ENCODE peak calls at places on chromosomes 1 and 21, in nine cellular contexts. One of them, this sample, is unnamed.

GRCh38 chr1:43653339-43653738 is 3.4 kb downstream of the KDM4A start:
- DNase-seq in body of pancreas: no peak
- DNase-seq in effector memory CD4-positive, alpha-beta T cell: no peak
- DNase-seq in OCI-LY7: peak; percentile 44
- DNase-seq in upper lobe of right lung: no peak
- DNase-seq in tibial nerve: no peak
- DNase-seq in fibroblast of lung: peak; percentile 23
- DNase-seq in RWPE1: no peak
- DNase-seq in pancreas: no peak
- DNase-seq in this sample: no peak

GRCh38 chr1:18939398-18940302 is 16.8 kb downstream of the IFFO2 start:
- DNase-seq in body of pancreas: no peak
- DNase-seq in effector memory CD4-positive, alpha-beta T cell: no peak
- DNase-seq in OCI-LY7: no peak
- DNase-seq in upper lobe of right lung: no peak
- DNase-seq in tibial nerve: no peak
- DNase-seq in fibroblast of lung: no peak
- DNase-seq in RWPE1: peak; percentile 75
- DNase-seq in pancreas: no peak
- DNase-seq in this sample: no peak

GRCh38 chr1:204980870-204981405 is 62.1 kb upstream of the CNTN2 start:
- DNase-seq in body of pancreas: no peak
- DNase-seq in effector memory CD4-positive, alpha-beta T cell: no peak
- DNase-seq in OCI-LY7: no peak
- DNase-seq in upper lobe of right lung: no peak
- DNase-seq in tibial nerve: no peak
- DNase-seq in fibroblast of lung: no peak
- DNase-seq in RWPE1: no peak
- DNase-seq in pancreas: no peak
- DNase-seq in this sample: no peak

GRCh38 chr1:171403396-171403795 is 81.9 kb upstream of the PRRC2C start:
- DNase-seq in body of pancreas: no peak
- DNase-seq in effector memory CD4-positive, alpha-beta T cell: no peak
- DNase-seq in OCI-LY7: no peak
- DNase-seq in upper lobe of right lung: no peak
- DNase-seq in tibial nerve: no peak
- DNase-seq in fibroblast of lung: no peak
- DNase-seq in RWPE1: no peak
- DNase-seq in pancreas: no peak
- DNase-seq in this sample: no peak

GRCh38 chr1:176904057-176904815 is 260.3 kb downstream of the ASTN1 start:
- DNase-seq in body of pancreas: no peak
- DNase-seq in effector memory CD4-positive, alpha-beta T cell: no peak
- DNase-seq in OCI-LY7: no peak
- DNase-seq in upper lobe of right lung: no peak
- DNase-seq in tibial nerve: no peak
- DNase-seq in fibroblast of lung: no peak
- DNase-seq in RWPE1: no peak
- DNase-seq in pancreas: no peak
- DNase-seq in this sample: no peak

GRCh38 chr1:220281159-220281574 is 8.9 kb upstream of the RAB3GAP2 start:
- DNase-seq in body of pancreas: no peak
- DNase-seq in effector memory CD4-positive, alpha-beta T cell: no peak
- DNase-seq in OCI-LY7: no peak
- DNase-seq in upper lobe of right lung: no peak
- DNase-seq in tibial nerve: no peak
- DNase-seq in fibroblast of lung: peak; percentile 62
- DNase-seq in RWPE1: peak; percentile 50
- DNase-seq in pancreas: no peak
- DNase-seq in this sample: no peak

GRCh38 chr1:210633636-210634035 is 304.9 kb downstream of the HHAT start:
- DNase-seq in body of pancreas: no peak
- DNase-seq in effector memory CD4-positive, alpha-beta T cell: no peak
- DNase-seq in OCI-LY7: no peak
- DNase-seq in upper lobe of right lung: no peak
- DNase-seq in tibial nerve: no peak
- DNase-seq in fibroblast of lung: no peak
- DNase-seq in RWPE1: no peak
- DNase-seq in pancreas: no peak
- DNase-seq in this sample: no peak

GRCh38 chr1:31299365-31299764 is 2.5 kb downstream of the ZCCHC17 start:
- DNase-seq in body of pancreas: no peak
- DNase-seq in effector memory CD4-positive, alpha-beta T cell: no peak
- DNase-seq in OCI-LY7: no peak
- DNase-seq in upper lobe of right lung: no peak
- DNase-seq in tibial nerve: no peak
- DNase-seq in fibroblast of lung: peak; percentile 6
- DNase-seq in RWPE1: peak; percentile 23
- DNase-seq in pancreas: no peak
- DNase-seq in this sample: no peak

GRCh38 chr1:167083066-167083682 is 7.0 kb downstream of the GPA33 start:
- DNase-seq in body of pancreas: peak; percentile 26
- DNase-seq in effector memory CD4-positive, alpha-beta T cell: no peak
- DNase-seq in OCI-LY7: no peak
- DNase-seq in upper lobe of right lung: no peak
- DNase-seq in tibial nerve: no peak
- DNase-seq in fibroblast of lung: no peak
- DNase-seq in RWPE1: no peak
- DNase-seq in pancreas: no peak
- DNase-seq in this sample: no peak

GRCh38 chr1:3472906-3473305 is 18.4 kb downstream of the ARHGEF16 start:
- DNase-seq in body of pancreas: no peak
- DNase-seq in effector memory CD4-positive, alpha-beta T cell: no peak
- DNase-seq in OCI-LY7: no peak
- DNase-seq in upper lobe of right lung: no peak
- DNase-seq in tibial nerve: no peak
- DNase-seq in fibroblast of lung: no peak
- DNase-seq in RWPE1: no peak
- DNase-seq in pancreas: no peak
- DNase-seq in this sample: no peak

GRCh38 chr1:52727114-52727586 is 897 bp downstream of the ZYG11B start:
- DNase-seq in body of pancreas: no peak
- DNase-seq in effector memory CD4-positive, alpha-beta T cell: no peak
- DNase-seq in OCI-LY7: peak; percentile 12
- DNase-seq in upper lobe of right lung: no peak
- DNase-seq in tibial nerve: no peak
- DNase-seq in fibroblast of lung: no peak
- DNase-seq in RWPE1: no peak
- DNase-seq in pancreas: no peak
- DNase-seq in this sample: no peak

GRCh38 chr1:51679435-51679834 is 62.5 kb downstream of the OSBPL9 start:
- DNase-seq in body of pancreas: no peak
- DNase-seq in effector memory CD4-positive, alpha-beta T cell: no peak
- DNase-seq in OCI-LY7: no peak
- DNase-seq in upper lobe of right lung: no peak
- DNase-seq in tibial nerve: no peak
- DNase-seq in fibroblast of lung: no peak
- DNase-seq in RWPE1: peak; percentile 50
- DNase-seq in pancreas: no peak
- DNase-seq in this sample: no peak

DNA sequence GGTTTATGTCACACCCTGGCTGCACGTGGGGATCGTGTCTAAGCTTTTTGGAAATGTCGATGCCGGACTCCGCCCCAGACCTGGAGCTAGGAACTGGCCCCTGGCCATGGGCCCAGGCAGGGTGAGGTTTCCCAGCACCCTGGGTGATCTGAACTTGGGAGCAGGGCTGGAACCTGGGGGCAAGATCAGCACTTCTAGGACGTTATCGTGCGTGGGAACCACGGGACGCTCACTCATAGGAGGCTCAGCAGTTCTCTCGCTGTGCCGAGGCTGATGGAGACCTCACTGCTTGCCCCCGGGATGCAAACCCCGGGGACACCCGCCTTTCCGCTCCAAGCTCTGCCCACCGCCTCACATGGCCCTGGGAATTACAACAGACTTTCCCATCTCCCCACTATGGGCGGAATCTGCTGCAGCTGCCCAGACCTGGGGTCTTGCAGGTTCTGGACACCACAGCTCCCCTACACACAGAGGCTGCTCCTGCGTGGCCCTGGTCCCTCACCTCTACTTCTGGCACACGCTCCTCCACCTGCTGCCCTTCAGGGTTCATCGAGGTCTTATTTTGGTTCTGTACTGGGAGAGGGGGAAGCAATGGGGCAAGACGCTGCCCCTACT is 35.9 kb downstream of the COL18A1 start:
- DNase-seq in body of pancreas: no peak
- DNase-seq in effector memory CD4-positive, alpha-beta T cell: no peak
- DNase-seq in OCI-LY7: no peak
- DNase-seq in upper lobe of right lung: no peak
- DNase-seq in tibial nerve: no peak
- DNase-seq in fibroblast of lung: no peak
- DNase-seq in RWPE1: no peak
- DNase-seq in pancreas: no peak
- DNase-seq in this sample: no peak
- H3K27ac ChIP-seq in body of pancreas: no peak overlapping the region
- H3K27ac ChIP-seq in effector memory CD4-positive, alpha-beta T cell: no peak overlapping the region
- H3K27ac ChIP-seq in OCI-LY7: no peak overlapping the region
- H3K27ac ChIP-seq in upper lobe of right lung: no peak overlapping the region
- H3K27ac ChIP-seq in tibial nerve: no peak overlapping the region
- H3K27ac ChIP-seq in fibroblast of lung: no peak overlapping the region
- H3K27ac ChIP-seq in RWPE1: no peak overlapping the region
- H3K27ac ChIP-seq in pancreas: no peak overlapping the region
- H3K27ac ChIP-seq in this sample: no peak overlapping the region

GRCh38 chr1:145995964-145996432 is 381 bp downstream of the TXNIP start:
- DNase-seq in body of pancreas: no peak
- DNase-seq in effector memory CD4-positive, alpha-beta T cell: no peak
- DNase-seq in OCI-LY7: no peak
- DNase-seq in upper lobe of right lung: no peak
- DNase-seq in tibial nerve: no peak
- DNase-seq in fibroblast of lung: no peak
- DNase-seq in RWPE1: no peak
- DNase-seq in pancreas: peak; percentile 54
- DNase-seq in this sample: no peak
- H3K27ac ChIP-seq in body of pancreas: peak overlapping the region; percentile 94
- H3K27ac ChIP-seq in effector memory CD4-positive, alpha-beta T cell: peak overlapping the region; percentile 96
- H3K27ac ChIP-seq in OCI-LY7: peak overlapping the region; percentile 81
- H3K27ac ChIP-seq in upper lobe of right lung: peak overlapping the region; percentile 99
- H3K27ac ChIP-seq in tibial nerve: peak overlapping the region; percentile 97
- H3K27ac ChIP-seq in fibroblast of lung: peak overlapping the region; percentile 47
- H3K27ac ChIP-seq in RWPE1: peak overlapping the region; percentile 92
- H3K27ac ChIP-seq in pancreas: peak overlapping the region; percentile 88
- H3K27ac ChIP-seq in this sample: peak overlapping the region; percentile 96

DNA sequence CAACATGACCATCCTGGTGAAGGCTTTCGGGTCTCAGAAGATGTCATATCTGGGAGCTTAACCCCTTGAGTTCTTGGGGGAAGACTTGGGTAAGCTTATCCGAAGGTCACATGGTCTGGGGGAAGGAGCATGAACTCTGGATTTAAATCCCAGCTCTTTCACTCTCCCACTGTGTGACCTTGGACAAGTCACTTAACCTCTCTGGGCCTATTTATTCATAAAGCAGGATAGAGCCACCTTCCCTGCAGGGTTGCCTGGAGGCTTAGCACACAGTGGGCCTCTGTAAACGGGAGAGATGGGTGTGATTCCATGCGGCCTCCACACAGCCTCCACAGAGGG is 8.2 kb upstream of the ARHGEF10L start:
- DNase-seq in body of pancreas: no peak
- DNase-seq in effector memory CD4-positive, alpha-beta T cell: no peak
- DNase-seq in OCI-LY7: no peak
- DNase-seq in upper lobe of right lung: no peak
- DNase-seq in tibial nerve: no peak
- DNase-seq in fibroblast of lung: no peak
- DNase-seq in RWPE1: no peak
- DNase-seq in pancreas: no peak
- DNase-seq in this sample: no peak
- H3K27ac ChIP-seq in body of pancreas: peak overlapping the region; percentile 84
- H3K27ac ChIP-seq in effector memory CD4-positive, alpha-beta T cell: no peak overlapping the region
- H3K27ac ChIP-seq in OCI-LY7: no peak overlapping the region
- H3K27ac ChIP-seq in upper lobe of right lung: no peak overlapping the region
- H3K27ac ChIP-seq in tibial nerve: peak overlapping the region; percentile 84
- H3K27ac ChIP-seq in fibroblast of lung: no peak overlapping the region
- H3K27ac ChIP-seq in RWPE1: no peak overlapping the region
- H3K27ac ChIP-seq in pancreas: peak overlapping the region; percentile 33
- H3K27ac ChIP-seq in this sample: peak overlapping the region; percentile 65

DNA sequence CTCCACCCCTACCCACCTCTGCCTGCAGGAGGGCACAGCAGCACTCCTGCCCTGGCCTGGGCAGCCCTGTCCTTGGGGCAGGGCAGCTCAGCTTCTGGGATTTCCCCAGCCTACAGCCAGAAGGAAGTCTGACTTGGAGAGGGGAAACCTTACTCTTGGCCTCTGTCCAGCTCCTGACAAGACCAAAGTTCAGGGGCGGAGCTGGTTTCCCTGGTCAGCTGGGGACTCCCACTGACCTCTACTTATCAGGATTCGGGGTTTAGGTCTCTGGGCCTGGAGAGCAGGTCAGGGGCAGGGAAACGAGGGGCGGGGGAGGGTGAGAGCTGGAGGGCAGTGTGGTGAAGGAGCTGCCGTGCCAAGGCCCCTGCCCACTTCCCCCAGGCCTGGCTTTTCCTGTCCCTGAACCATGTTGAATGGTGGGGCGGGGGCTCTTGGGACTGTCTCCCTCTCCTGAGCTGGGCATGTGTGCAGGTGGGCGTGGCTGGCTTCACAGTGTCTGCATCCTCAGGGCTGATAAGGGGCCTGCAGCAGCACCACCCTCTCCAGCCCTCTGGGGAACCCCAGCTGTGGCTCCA is 16.8 kb upstream of the ETV3 start:
- DNase-seq in body of pancreas: peak; percentile 86
- DNase-seq in effector memory CD4-positive, alpha-beta T cell: no peak
- DNase-seq in OCI-LY7: no peak
- DNase-seq in upper lobe of right lung: peak; percentile 72
- DNase-seq in tibial nerve: peak; percentile 47
- DNase-seq in fibroblast of lung: peak; percentile 41
- DNase-seq in RWPE1: no peak
- DNase-seq in pancreas: no peak
- DNase-seq in this sample: no peak
- H3K27ac ChIP-seq in body of pancreas: peak overlapping the region; percentile 1
- H3K27ac ChIP-seq in effector memory CD4-positive, alpha-beta T cell: no peak overlapping the region
- H3K27ac ChIP-seq in OCI-LY7: no peak overlapping the region
- H3K27ac ChIP-seq in upper lobe of right lung: peak overlapping the region; percentile 3
- H3K27ac ChIP-seq in tibial nerve: no peak overlapping the region
- H3K27ac ChIP-seq in fibroblast of lung: no peak overlapping the region
- H3K27ac ChIP-seq in RWPE1: no peak overlapping the region
- H3K27ac ChIP-seq in pancreas: no peak overlapping the region
- H3K27ac ChIP-seq in this sample: no peak overlapping the region

DNA sequence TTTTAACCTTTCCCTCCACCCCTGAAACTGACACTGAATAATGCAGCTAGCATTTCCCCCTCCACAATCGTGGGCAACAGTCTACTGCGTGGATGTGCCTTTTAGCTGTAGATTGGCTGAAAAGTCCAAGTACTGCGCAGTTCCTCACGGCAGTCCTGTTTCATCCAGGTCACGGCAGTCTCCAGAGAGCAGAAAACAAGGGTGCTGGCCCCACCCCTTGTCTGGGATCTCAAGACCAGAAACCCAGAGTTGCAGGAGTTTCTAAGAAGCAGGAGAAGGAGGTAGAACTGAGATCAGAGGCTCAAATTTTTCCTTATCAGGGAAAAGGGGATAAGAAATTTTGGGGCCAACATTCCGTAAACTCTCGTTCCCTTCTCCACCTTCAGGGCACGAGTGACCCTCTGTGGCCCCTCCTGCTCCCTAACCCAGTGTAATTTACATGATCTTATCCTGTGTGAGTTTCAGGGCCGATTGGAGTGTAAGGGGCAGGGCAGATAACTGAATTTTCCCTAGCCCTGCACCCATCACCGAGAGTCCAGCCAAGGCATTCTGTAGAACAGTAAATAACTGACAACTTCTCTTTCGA is 25.9 kb upstream of the PLA2G2C start:
- DNase-seq in body of pancreas: no peak
- DNase-seq in effector memory CD4-positive, alpha-beta T cell: no peak
- DNase-seq in OCI-LY7: no peak
- DNase-seq in upper lobe of right lung: no peak
- DNase-seq in tibial nerve: no peak
- DNase-seq in fibroblast of lung: no peak
- DNase-seq in RWPE1: no peak
- DNase-seq in pancreas: no peak
- DNase-seq in this sample: no peak
- H3K27ac ChIP-seq in body of pancreas: no peak overlapping the region
- H3K27ac ChIP-seq in effector memory CD4-positive, alpha-beta T cell: no peak overlapping the region
- H3K27ac ChIP-seq in OCI-LY7: peak overlapping the region; percentile 69
- H3K27ac ChIP-seq in upper lobe of right lung: no peak overlapping the region
- H3K27ac ChIP-seq in tibial nerve: no peak overlapping the region
- H3K27ac ChIP-seq in fibroblast of lung: no peak overlapping the region
- H3K27ac ChIP-seq in RWPE1: peak overlapping the region; percentile 62
- H3K27ac ChIP-seq in pancreas: no peak overlapping the region
- H3K27ac ChIP-seq in this sample: no peak overlapping the region

This sample was measured in prostate gland.